ENCODE peak calls at places on chromosomes 16 and 17, in six cellular contexts. G is HTR-8/SVneo, Z is activated T-cell treated with anti-CD3 and anti-CD28 coated beads for 1 hour, K is AG09319, H is frontal cortex, X is T-cell. P is an unnamed sample.

GRCh38 chr17:82767041-82767754 is 15.3 kb downstream of the TBCD start:
- DNase-seq in Z (peak; percentile 39), H (peak; percentile 70), G (peak; percentile 39), X (no peak), K (no peak), P (no peak)

GRCh38 chr17:82647593-82648164 is 565 bp downstream of the WDR45B start:
- DNase-seq in X (peak; percentile 6), K (no peak), Z (peak; percentile 36), G (peak; percentile 40), H (peak; percentile 61), P (no peak)

GRCh38 chr17:73657473-73658116 is 13.3 kb upstream of the SDK2 start:
- DNase-seq in X (no peak), H (no peak), Z (no peak), K (no peak), G (no peak), P (no peak)

GRCh38 chr16:11105038-11105903 is 150.7 kb downstream of the SOCS1 start:
- DNase-seq in H (peak; percentile 30), Z (no peak), K (peak; percentile 72), X (peak; percentile 12), G (peak; percentile 79), P (no peak)

GRCh38 chr16:30731411-30731810 is 16.8 kb upstream of the PHKG2 start:
- DNase-seq in X (no peak), Z (no peak), K (no peak), G (no peak), H (no peak), P (no peak)

GRCh38 chr17:19940722-19941464 is 36.7 kb downstream of the AKAP10 start:
- DNase-seq in X (no peak), H (no peak), Z (no peak), G (no peak), K (no peak), P (no peak)

GRCh38 chr17:38761612-38762011 is 9.1 kb downstream of the PSMB3 start:
- DNase-seq in Z (no peak), X (no peak), K (no peak), H (no peak), G (no peak), P (no peak)

GRCh38 chr17:13600475-13601316 is 1.0 kb downstream of the HS3ST3A1 start:
- DNase-seq in X (no peak), Z (no peak), H (no peak), G (no peak), K (no peak), P (peak; percentile 37)

GRCh38 chr16:22912654-22913053 is 98.7 kb downstream of the HS3ST2 start:
- DNase-seq in G (no peak), H (no peak), K (no peak), X (no peak), Z (no peak), P (no peak)

GRCh38 chr16:3020604-3021448 is 658 bp downstream of the TNFRSF12A start:
- DNase-seq in K (peak; percentile 70), H (peak; percentile 83), Z (peak; percentile 55), G (peak; percentile 84), X (no peak), P (peak; percentile 93)

GRCh38 chr16:23903001-23903414 is 67.2 kb downstream of the PRKCB start:
- DNase-seq in X (no peak), Z (no peak), K (no peak), G (no peak), H (no peak), P (no peak)

GRCh38 chr17:64282753-64283080 is 19.7 kb upstream of the TEX2 start:
- DNase-seq in G (no peak), H (no peak), K (no peak), Z (no peak), X (no peak), P (no peak)

GRCh38 chr16:5634781-5635180 is 537.2 kb upstream of the EEF2KMT start:
- DNase-seq in Z (no peak), K (no peak), H (no peak), G (no peak), X (no peak), P (no peak)

GRCh38 chr16:19479302-19479721 is 42.6 kb downstream of the GDE1 start:
- DNase-seq in Z (no peak), H (no peak), K (no peak), G (no peak), X (no peak), P (no peak)